ENCODE peak calls at places on chromosomes 4 and X, in ten cellular contexts. K is suprapubic skin, Q is spleen, V is breast epithelium, P is HCT116, O is tibial nerve, D is K562, J is heart left ventricle, Z is stomach, N is thyroid gland. E is an unnamed sample. For H3K36me3, the result is how much of the 10 kb centered on the place peaks cover.

GRCh38 chrX:15269618-15270521 is at the start of gene ASB9:
- DNase-seq in K (peak), Q (no peak), V (no peak), P (peak), O (no peak), D (peak), J (no peak), Z (peak), N (peak), E (no peak)

GRCh38 chrX:130770615-130771014 is 132.4 kb downstream of the ENOX2 start:
- DNase-seq in K (no peak), Q (no peak), V (no peak), P (peak), O (no peak), D (no peak), J (no peak), Z (no peak), N (no peak), E (no peak)

GRCh38 chr4:70746179-70746839 is 24.5 kb downstream of the RUFY3 start:
- DNase-seq in K (no peak), Q (no peak), V (no peak), P (no peak), O (no peak), D (no peak), J (no peak), Z (no peak), N (peak), E (no peak)

GRCh38 chr4:98557497-98557896 is 100.9 kb downstream of the TSPAN5 start:
- DNase-seq in K (no peak), Q (no peak), V (no peak), P (peak), O (no peak), D (no peak), J (no peak), Z (no peak), N (no peak), E (no peak)

GRCh38 chrX:33339219-33339618 is 127.9 kb upstream of the DMD start:
- DNase-seq in K (no peak), Q (no peak), V (no peak), P (no peak), O (no peak), D (no peak), J (no peak), Z (no peak), N (no peak), E (no peak)

GRCh38 chr4:73222466-73223257 is 35.9 kb downstream of the ANKRD17 start:
- DNase-seq in K (no peak), Q (no peak), V (peak), P (peak), O (no peak), D (peak), J (peak), Z (peak), N (peak), E (peak)

GRCh38 chr4:78058591-78059523 is 1.7 kb downstream of the FRAS1 start:
- DNase-seq in K (peak), Q (peak), V (peak), P (no peak), O (no peak), D (no peak), J (peak), Z (peak), N (peak), E (no peak)

GRCh38 chrX:133171962-133172708 is 46.0 kb downstream of the TFDP3 start:
- DNase-seq in K (no peak), Q (no peak), V (no peak), P (peak), O (no peak), D (peak), J (no peak), Z (no peak), N (no peak), E (no peak)

GRCh38 chr4:105894570-105895323 is 524 bp upstream of the NPNT start:
- DNase-seq in K (no peak), Q (no peak), V (no peak), P (peak), O (no peak), D (no peak), J (no peak), Z (no peak), N (peak), E (no peak)

GRCh38 chr4:36292551-36293188 is 11.3 kb downstream of the DTHD1 start:
- DNase-seq in K (no peak), Q (no peak), V (no peak), P (no peak), O (no peak), D (no peak), J (no peak), Z (no peak), N (no peak), E (no peak)

GRCh38 chr4:74056858-74057562 is 18.5 kb upstream of the CXCL3 start:
- DNase-seq in K (no peak), Q (no peak), V (no peak), P (peak), O (no peak), D (peak), J (no peak), Z (no peak), N (no peak), E (no peak)

GRCh38 chr4:84582988-84583870 is at the start of gene CDS1:
- DNase-seq in K (peak), Q (peak), V (peak), P (no peak), O (no peak), D (peak), J (peak), Z (peak), N (peak), E (no peak)

GRCh38 chrX:104618106-104618895 is 52.3 kb downstream of the IL1RAPL2 start:
- DNase-seq in K (no peak), Q (no peak), V (no peak), P (no peak), O (no peak), D (no peak), J (no peak), Z (no peak), N (no peak), E (no peak)

GRCh38 chrX:10486373-10486772 is 134.0 kb downstream of the MID1 start:
- DNase-seq in K (no peak), Q (no peak), V (no peak), P (no peak), O (no peak), D (no peak), J (peak), Z (no peak), N (no peak), E (no peak)

GRCh38 chr4:125314676-125315570 is at the start of gene FAT4:
- DNase-seq in K (peak), Q (peak), V (peak), P (peak), O (peak), D (peak), J (peak), Z (peak), N (peak), E (peak)

GRCh38 chr4:151674804-151675290 is 86.0 kb downstream of the GATB start:
- DNase-seq in K (no peak), Q (no peak), V (peak), P (no peak), O (no peak), D (no peak), J (peak), Z (peak), N (peak), E (no peak)

GRCh38 chr4:78720994-78721677 is 55.0 kb upstream of the BMP2K start:
- DNase-seq in K (no peak), Q (peak), V (no peak), P (no peak), O (no peak), D (peak), J (peak), Z (no peak), N (peak), E (no peak)

GRCh38 chr4:47837582-47838294 is at the start of gene CORIN:
- DNase-seq in K (peak), Q (no peak), V (no peak), P (no peak), O (no peak), D (no peak), J (peak), Z (no peak), N (peak), E (no peak)

DNA sequence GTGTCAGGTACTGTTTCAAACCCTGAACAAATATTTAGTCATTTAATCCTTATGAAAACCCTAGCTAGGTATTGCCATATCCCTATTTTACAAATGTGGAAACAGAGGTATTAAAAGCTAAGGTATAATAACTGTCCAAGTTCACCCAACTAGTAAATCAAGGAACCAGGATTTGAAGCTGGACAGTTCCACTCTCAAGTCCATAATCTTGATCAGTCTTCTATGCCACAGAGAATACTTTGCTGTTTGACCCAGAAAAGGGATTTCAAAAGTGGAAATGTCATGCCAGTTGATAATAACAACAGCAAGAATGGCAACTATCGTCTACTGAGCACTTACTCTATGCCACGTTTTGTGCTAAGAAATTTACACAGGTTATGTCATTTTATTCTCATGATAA is 90.4 kb upstream of the KIT start:
- DNase-seq in K (no peak), Q (no peak), V (no peak), P (no peak), O (no peak), D (no peak), J (no peak), Z (no peak), N (no peak), E (no peak)
- H3K4me3 ChIP-seq in K (no peak), Q (no peak), V (no peak), P (no peak), O (no peak), D (no peak), J (no peak), Z (no peak), N (no peak), E (no peak)

GRCh38 chr4:143512978-143513313 is 556 bp upstream of the SMARCA5 start:
- DNase-seq in K (no peak), Q (no peak), V (no peak), P (no peak), O (no peak), D (no peak), J (no peak), Z (no peak), N (no peak), E (no peak)

GRCh38 chr4:143514432-143514831 is 930 bp downstream of the SMARCA5 start:
- DNase-seq in K (peak), Q (peak), V (peak), P (no peak), O (peak), D (peak), J (peak), Z (peak), N (peak), E (no peak)

GRCh38 chr4:143515905-143516304 is 2.4 kb downstream of the SMARCA5 start:
- DNase-seq in K (no peak), Q (no peak), V (no peak), P (no peak), O (no peak), D (no peak), J (no peak), Z (no peak), N (no peak), E (no peak)

GRCh38 chr4:143511906-143512305 is 1.6 kb upstream of the SMARCA5 start:
- DNase-seq in K (no peak), Q (no peak), V (no peak), P (no peak), O (no peak), D (no peak), J (no peak), Z (no peak), N (no peak), E (no peak)

DNA sequence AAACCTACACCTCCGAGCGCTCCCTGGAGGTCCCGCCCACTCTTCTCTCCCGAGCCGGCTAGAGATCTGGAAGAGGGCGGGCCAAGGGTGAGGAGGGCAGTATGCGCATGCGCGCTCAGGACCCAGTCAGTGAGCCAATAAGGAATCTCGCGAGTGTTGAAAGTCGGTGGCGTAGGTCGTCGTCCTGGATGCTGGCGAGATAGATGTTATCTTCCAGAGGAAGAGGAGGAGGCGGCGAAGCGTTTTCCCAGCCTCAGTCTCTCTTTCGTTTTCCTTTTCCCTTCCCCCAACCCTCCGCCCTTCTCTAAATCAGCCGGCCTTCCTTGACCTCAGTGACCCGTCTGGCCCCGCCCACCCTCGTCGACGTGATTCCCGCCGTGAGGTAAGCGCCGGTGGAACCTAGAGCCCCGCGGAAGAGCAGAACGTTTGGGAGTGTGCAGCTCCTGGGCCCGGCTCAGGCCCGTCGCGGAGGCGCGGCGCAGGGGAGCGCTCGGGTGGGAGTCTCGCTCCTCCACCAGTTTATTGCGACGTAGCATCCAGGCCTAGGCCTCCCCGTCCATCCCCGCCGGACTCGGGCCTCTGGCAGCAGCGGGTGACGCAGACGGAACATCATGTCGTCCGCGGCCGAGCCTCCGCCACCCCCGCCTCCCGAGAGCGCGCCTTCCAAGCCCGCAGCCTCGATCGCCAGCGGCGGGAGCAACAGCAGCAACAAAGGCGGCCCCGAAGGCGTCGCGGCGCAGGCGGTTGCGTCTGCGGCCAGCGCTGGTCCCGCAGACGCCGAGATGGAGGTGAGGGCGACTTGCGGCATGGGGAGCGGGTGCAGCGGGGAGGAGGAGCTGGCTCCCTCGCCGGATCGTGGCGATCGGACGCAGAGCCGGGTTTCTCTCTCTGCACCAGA is at the start of gene SMARCA5:
- DNase-seq in K (peak), Q (peak), V (peak), P (peak), O (peak), D (peak), J (peak), Z (peak), N (peak), E (peak)
- TF ChIP-seq POLR2A in K (peak), Q (peak), V (peak), P (peak), O (peak), D (peak), J (peak), Z (peak), N (peak), E (peak)

GRCh38 chr4:15042529-15043167 is 40.4 kb downstream of the CPEB2 start:
- DNase-seq in K (no peak), Q (no peak), V (no peak), P (no peak), O (no peak), D (no peak), J (no peak), Z (no peak), N (no peak), E (no peak)

GRCh38 chr4:15035152-15035551 is 32.9 kb downstream of the CPEB2 start:
- DNase-seq in K (no peak), Q (no peak), V (no peak), P (no peak), O (no peak), D (peak), J (no peak), Z (no peak), N (no peak), E (no peak)

GRCh38 chr4:15034071-15034764 is 31.9 kb downstream of the CPEB2 start:
- DNase-seq in K (no peak), Q (no peak), V (no peak), P (no peak), O (no peak), D (no peak), J (no peak), Z (no peak), N (no peak), E (no peak)

GRCh38 chr4:15040916-15041463 is 38.7 kb downstream of the CPEB2 start:
- DNase-seq in K (no peak), Q (no peak), V (no peak), P (no peak), O (no peak), D (no peak), J (no peak), Z (no peak), N (no peak), E (no peak)

GRCh38 chr4:15037923-15038541 is 35.8 kb downstream of the CPEB2 start:
- DNase-seq in K (no peak), Q (no peak), V (no peak), P (no peak), O (no peak), D (no peak), J (no peak), Z (no peak), N (no peak), E (no peak)
- H3K36me3 ChIP-seq in K (under half), Q (under half), V (under half), P (under half), O (under half), D (under half), J (under half), Z (under half), N (under half), E (half or more)

GRCh38 chr4:184312126-184312525 is 94.5 kb upstream of the ENPP6 start:
- DNase-seq in K (no peak), Q (no peak), V (no peak), P (no peak), O (no peak), D (no peak), J (no peak), Z (no peak), N (no peak), E (no peak)
- H3K4me3 ChIP-seq in K (no peak), Q (no peak), V (no peak), P (no peak), O (no peak), D (no peak), J (no peak), Z (no peak), N (no peak), E (no peak)

DNA sequence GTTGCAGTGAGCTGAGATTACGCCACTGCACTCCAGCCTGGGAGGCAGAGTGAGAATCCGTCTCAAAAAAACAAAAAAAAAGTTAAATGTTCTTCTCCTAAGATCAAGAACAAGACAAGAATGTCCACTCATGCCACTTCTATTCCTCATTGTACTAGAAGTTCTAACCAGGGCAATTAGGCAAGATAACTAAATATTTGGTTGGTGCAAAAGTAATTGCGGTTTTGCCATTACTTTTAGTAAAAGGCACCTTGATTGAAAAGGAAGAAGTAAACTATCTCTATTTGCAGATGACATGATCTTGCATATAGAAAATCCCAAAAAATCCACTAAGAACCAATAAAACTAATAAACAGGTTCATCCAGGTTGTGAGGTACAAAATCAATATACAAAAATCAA is 24.0 kb upstream of the SLC7A3 start:
- DNase-seq in K (no peak), Q (no peak), V (no peak), P (no peak), O (no peak), D (no peak), J (no peak), Z (no peak), N (no peak), E (no peak)
- TF ChIP-seq POLR2A in K (no peak), Q (no peak), V (no peak), P (no peak), O (no peak), D (no peak), J (no peak), Z (no peak), N (no peak), E (no peak)

GRCh38 chr4:3200423-3201090 is 48.4 kb upstream of the MSANTD1 start:
- DNase-seq in K (peak), Q (no peak), V (no peak), P (no peak), O (no peak), D (no peak), J (no peak), Z (no peak), N (no peak), E (no peak)

GRCh38 chr4:3204021-3204431 is 44.9 kb upstream of the MSANTD1 start:
- DNase-seq in K (peak), Q (no peak), V (no peak), P (no peak), O (no peak), D (no peak), J (no peak), Z (peak), N (peak), E (no peak)

GRCh38 chr4:3205995-3206394 is 43.0 kb upstream of the MSANTD1 start:
- DNase-seq in K (no peak), Q (no peak), V (no peak), P (no peak), O (no peak), D (no peak), J (no peak), Z (no peak), N (no peak), E (no peak)

GRCh38 chr4:3201718-3202702 is 46.9 kb upstream of the MSANTD1 start:
- DNase-seq in K (peak), Q (no peak), V (no peak), P (no peak), O (no peak), D (peak), J (no peak), Z (peak), N (no peak), E (no peak)

DNA sequence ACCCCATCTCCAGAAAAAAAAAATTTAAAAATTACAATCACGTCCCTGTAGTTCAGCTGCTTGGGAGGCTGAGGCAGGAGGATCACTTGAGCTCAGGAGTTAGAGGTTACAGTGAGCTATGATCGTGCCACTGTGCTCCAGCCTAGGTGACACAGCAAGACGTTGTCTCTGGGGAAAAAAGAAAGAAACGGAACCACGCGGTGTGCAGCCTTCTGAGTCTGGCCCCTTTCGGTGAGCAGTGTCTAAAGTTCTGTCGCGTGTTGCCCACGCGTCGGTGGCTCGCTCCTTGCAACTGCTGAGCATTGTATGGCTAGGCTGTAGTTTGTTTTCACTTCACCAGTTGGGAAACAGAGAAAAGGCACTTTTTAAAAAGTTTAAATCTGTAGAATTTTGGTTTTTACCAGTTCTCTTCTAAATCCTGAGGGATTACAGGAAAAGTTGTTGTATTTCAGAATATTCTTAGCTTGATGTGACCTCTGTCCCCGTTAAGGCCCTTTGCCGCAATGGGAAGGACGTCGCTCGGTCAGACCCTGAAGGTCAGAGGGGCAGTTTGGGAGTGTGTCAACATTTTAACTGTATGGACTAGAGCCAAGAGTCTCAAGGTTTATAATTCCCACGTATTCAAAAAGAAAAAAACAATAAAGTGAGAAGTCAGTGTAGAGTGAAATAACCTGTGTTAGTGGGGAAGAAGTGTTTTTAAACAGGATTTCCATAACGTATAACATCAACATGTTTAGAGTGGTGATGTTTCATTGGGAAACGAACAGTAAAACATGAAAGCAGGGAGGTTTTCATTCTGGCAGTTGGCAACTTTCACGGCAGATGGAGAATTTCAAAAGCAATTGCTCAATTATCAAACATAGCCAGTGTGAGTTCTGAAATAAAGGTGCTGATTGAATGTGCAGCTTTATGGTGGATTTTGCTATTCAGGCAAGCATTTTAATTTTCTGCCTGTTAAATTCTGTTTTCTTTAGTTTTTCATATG is 45.8 kb upstream of the MSANTD1 start:
- DNase-seq in K (peak), Q (no peak), V (no peak), P (no peak), O (no peak), D (no peak), J (no peak), Z (no peak), N (no peak), E (no peak)
- H3K36me3 ChIP-seq in K (half or more), Q (under half), V (under half), P (under half), O (under half), D (under half), J (under half), Z (half or more), N (under half), E (half or more)

E was measured in esophagus squamous epithelium.